ENCODE peak calls at places on chromosomes 4 and X, in five cellular contexts. H is GM13976, X is activated B cell treated with CpG ODN at 0.5 μM for 24 hours, D is MCF 10A, J is endodermal cell. W is an unnamed sample.

GRCh38 chr4:96676754-96677435 is 837.0 kb downstream of the PDHA2 start:
- DNase-seq in H (no peak), X (no peak), D (no peak), J (no peak), W (no peak)

GRCh38 chr4:174538123-174538875 is 16.0 kb upstream of the HPGD start:
- DNase-seq in H (peak), X (no peak), D (peak), J (no peak), W (no peak)

GRCh38 chrX:44898411-44899221 is 25.6 kb downstream of the KDM6A start:
- DNase-seq in H (no peak), X (no peak), D (no peak), J (peak), W (no peak)

GRCh38 chrX:133254666-133255065 is 36.5 kb upstream of the TFDP3 start:
- DNase-seq in H (no peak), X (no peak), D (peak), J (no peak), W (no peak)

GRCh38 chr4:53656421-53656981 is 65.2 kb upstream of the LNX1 start:
- DNase-seq in H (no peak), X (no peak), D (peak), J (no peak), W (no peak)

GRCh38 chr4:185209031-185209851 is at the start of gene SNX25:
- DNase-seq in H (peak), X (peak), D (peak), J (peak), W (peak)

GRCh38 chr4:3248811-3249661 is at the start of gene MSANTD1:
- DNase-seq in H (no peak), X (no peak), D (no peak), J (no peak), W (no peak)

GRCh38 chr4:137640156-137640837 is 108.0 kb upstream of the PCDH18 start:
- DNase-seq in H (peak), X (no peak), D (no peak), J (no peak), W (no peak)

GRCh38 chrX:18441780-18442367 is 16.5 kb downstream of the CDKL5 start:
- DNase-seq in H (no peak), X (no peak), D (no peak), J (peak), W (no peak)

GRCh38 chr4:14965071-14965470 is 37.2 kb upstream of the CPEB2 start:
- DNase-seq in H (no peak), X (no peak), D (no peak), J (no peak), W (no peak)

GRCh38 chrX:123830309-123830708 is 29.5 kb upstream of the XIAP start:
- DNase-seq in H (peak), X (peak), D (peak), J (no peak), W (no peak)

GRCh38 chr4:140662082-140662869 is 93.5 kb upstream of the UCP1 start:
- DNase-seq in H (no peak), X (no peak), D (peak), J (peak), W (no peak)

GRCh38 chr4:182416101-182416500 is 172.9 kb downstream of the TENM3 start:
- DNase-seq in H (no peak), X (no peak), D (no peak), J (no peak), W (no peak)

GRCh38 chr4:182413550-182413949 is 170.3 kb downstream of the TENM3 start:
- DNase-seq in H (no peak), X (no peak), D (no peak), J (no peak), W (no peak)

GRCh38 chr4:182418054-182418734 is 175.0 kb downstream of the TENM3 start:
- DNase-seq in H (peak), X (no peak), D (no peak), J (no peak), W (no peak)
- TF ChIP-seq CTCF in H (no peak), X (no peak), D (no peak), J (no peak), W (no peak)

GRCh38 chr4:61202100-61202637 is 2.0 kb downstream of the ADGRL3 start:
- DNase-seq in H (peak), X (no peak), D (peak), J (no peak), W (peak)
- TF ChIP-seq CTCF in H (no peak), X (no peak), D (no peak), J (no peak), W (no peak)

GRCh38 chr4:99679204-99679603 is 21.6 kb upstream of the C4orf54 start:
- DNase-seq in H (no peak), X (no peak), D (peak), J (no peak), W (no peak)
- TF ChIP-seq CTCF in H (no peak), X (no peak), D (no peak), J (peak), W (no peak)

GRCh38 chrX:78027798-78028197 is 58.4 kb upstream of the PGAM4 start:
- DNase-seq in H (no peak), X (no peak), D (no peak), J (no peak), W (no peak)

GRCh38 chrX:78024349-78025108 is 55.1 kb upstream of the PGAM4 start:
- DNase-seq in H (peak), X (peak), D (peak), J (peak), W (no peak)

GRCh38 chrX:78035061-78035460 is 65.6 kb upstream of the PGAM4 start:
- DNase-seq in H (no peak), X (no peak), D (no peak), J (no peak), W (no peak)

DNA sequence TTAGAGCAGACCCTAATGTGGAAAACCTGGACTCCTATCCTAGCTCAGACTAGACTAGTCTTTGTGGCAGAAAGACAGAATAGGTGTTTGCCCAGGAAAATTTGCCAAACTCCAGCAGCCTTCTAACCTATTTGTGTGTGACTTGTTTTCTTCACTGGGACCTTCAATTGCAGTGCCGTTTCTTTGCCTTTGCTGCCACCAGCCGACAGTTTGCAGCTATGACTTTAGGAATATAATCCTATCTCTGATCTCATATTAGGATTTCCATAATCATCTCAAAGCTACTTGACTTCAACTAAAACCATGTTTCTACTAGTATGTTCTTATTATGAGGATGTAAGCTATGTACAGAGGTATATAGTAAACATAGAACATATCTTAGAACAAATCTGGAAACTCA is 60.2 kb upstream of the PGAM4 start:
- DNase-seq in H (peak), X (no peak), D (peak), J (peak), W (no peak)
- TF ChIP-seq CTCF in H (no peak), X (no peak), D (peak), J (peak), W (peak)

GRCh38 chr4:75889537-75890199 is 12.6 kb downstream of the PPEF2 start:
- DNase-seq in H (no peak), X (no peak), D (no peak), J (no peak), W (no peak)

GRCh38 chr4:75891611-75892010 is 10.6 kb downstream of the PPEF2 start:
- DNase-seq in H (no peak), X (no peak), D (no peak), J (no peak), W (no peak)

GRCh38 chr4:75895744-75896314 is 6.4 kb downstream of the PPEF2 start:
- DNase-seq in H (peak), X (no peak), D (peak), J (peak), W (no peak)

GRCh38 chr4:75892508-75892907 is 9.7 kb downstream of the PPEF2 start:
- DNase-seq in H (no peak), X (no peak), D (no peak), J (peak), W (no peak)
- TF ChIP-seq CTCF in H (no peak), X (no peak), D (peak), J (peak), W (peak)

DNA sequence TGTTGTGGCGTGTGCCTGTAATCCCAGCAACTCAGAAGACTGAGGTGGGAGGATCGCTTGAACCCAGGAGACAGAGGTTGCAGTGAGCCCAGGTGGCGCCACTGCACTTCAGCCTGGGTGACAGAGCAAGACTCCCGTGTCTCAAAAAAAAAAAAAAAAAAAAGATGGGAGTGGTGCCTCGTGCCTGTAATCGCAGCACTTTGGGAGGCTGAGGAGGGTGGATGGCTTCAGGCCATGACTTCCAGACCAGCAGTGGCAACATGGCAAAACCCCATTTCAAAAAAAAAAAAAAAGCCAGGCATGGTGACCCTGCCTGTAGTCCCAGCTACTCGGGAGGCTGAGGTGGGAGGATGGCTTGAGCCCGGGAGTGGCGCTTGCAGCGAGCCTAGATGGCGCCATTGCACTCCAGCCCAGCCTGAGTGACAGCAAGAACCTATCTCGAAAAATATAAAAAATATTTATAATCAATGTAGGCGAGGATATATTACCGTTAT is 27.0 kb downstream of the EIF2S3 start:
- DNase-seq in H (no peak), X (peak), D (peak), J (peak), W (no peak)
- TF ChIP-seq CTCF in H (peak), X (no peak), D (peak), J (peak), W (peak)

DNA sequence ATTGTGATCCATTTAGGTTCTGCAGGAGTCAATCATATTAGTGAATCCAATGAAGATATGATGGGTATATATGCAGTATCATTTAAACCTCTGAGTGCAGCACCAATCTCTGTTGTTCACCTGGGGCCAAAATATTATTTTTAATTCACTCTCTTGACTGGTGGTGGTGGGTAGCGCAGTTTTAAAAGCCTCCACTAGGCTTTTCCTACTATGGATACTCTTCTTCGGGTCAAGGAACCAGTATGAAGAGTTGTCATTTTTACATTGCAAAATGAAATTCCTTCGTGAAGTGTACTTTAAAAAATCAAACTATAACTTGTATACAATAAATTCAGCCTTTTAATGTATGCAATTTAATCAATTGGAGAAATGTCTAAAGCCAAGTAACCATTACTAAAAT is 56.5 kb downstream of the QRFPR start:
- DNase-seq in H (no peak), X (no peak), D (no peak), J (no peak), W (no peak)
- TF ChIP-seq CTCF in H (no peak), X (no peak), D (no peak), J (peak), W (peak)

GRCh38 chrX:83529950-83530349 is 21.9 kb downstream of the POU3F4 start:
- DNase-seq in H (no peak), X (no peak), D (peak), J (no peak), W (no peak)
- TF ChIP-seq CTCF in H (no peak), X (no peak), D (no peak), J (no peak), W (no peak)